ENCODE peak calls at places on chromosomes 5 and 9, in eight cellular contexts. T is GM10248, S is mesothelial cell of epicardium, M is cardiac fibroblast, D is astrocyte of the cerebellum, B is HCT116, P is foreskin fibroblast, K is cardiac muscle cell. C is an unnamed sample.

GRCh38 chr9:27792971-27793689 is 219.8 kb upstream of the C9orf72 start:
- DNase-seq in T (no peak), S (no peak), M (no peak), D (no peak), B (no peak), P (no peak), K (no peak), C (no peak)

GRCh38 chr5:55601209-55601618 is 66.5 kb upstream of the PLPP1 start:
- DNase-seq in T (no peak), S (no peak), M (peak; percentile 95), D (peak; percentile 46), B (no peak), P (peak; percentile 91), K (peak; percentile 32), C (no peak)

GRCh38 chr5:141657937-141658545 is 6.8 kb upstream of the FCHSD1 start:
- DNase-seq in T (peak; percentile 56), S (no peak), M (peak; percentile 62), D (peak; percentile 70), B (peak; percentile 56), P (peak; percentile 94), K (no peak), C (no peak)

GRCh38 chr5:158320178-158320674 is 461.3 kb upstream of the CLINT1 start:
- DNase-seq in T (no peak), S (no peak), M (no peak), D (no peak), B (no peak), P (no peak), K (peak; percentile 5), C (no peak)

GRCh38 chr5:129271309-129271708 is 176.8 kb downstream of the ISOC1 start:
- DNase-seq in T (no peak), S (no peak), M (peak; percentile 77), D (no peak), B (peak; percentile 19), P (peak; percentile 38), K (peak; percentile 58), C (no peak)

GRCh38 chr5:141511771-141512325 is 23.0 kb downstream of the PCDHGC5 start:
- DNase-seq in T (no peak), S (no peak), M (no peak), D (no peak), B (no peak), P (no peak), K (no peak), C (no peak)

GRCh38 chr5:159459951-159460538 is 129.8 kb upstream of the IL12B start:
- DNase-seq in T (no peak), S (no peak), M (no peak), D (peak; percentile 66), B (no peak), P (peak; percentile 44), K (no peak), C (no peak)

GRCh38 chr9:17509698-17510097 is 69.2 kb upstream of the SH3GL2 start:
- DNase-seq in T (no peak), S (no peak), M (no peak), D (no peak), B (no peak), P (peak; percentile 4), K (no peak), C (no peak)

GRCh38 chr9:130128251-130128650 is 44.0 kb upstream of the NCS1 start:
- DNase-seq in T (no peak), S (no peak), M (no peak), D (no peak), B (no peak), P (peak; percentile 26), K (no peak), C (peak; percentile 72)

GRCh38 chr5:53430618-53431252 is 49.7 kb upstream of the FST start:
- DNase-seq in T (no peak), S (no peak), M (peak; percentile 83), D (no peak), B (peak; percentile 53), P (peak; percentile 90), K (peak; percentile 19), C (no peak)

GRCh38 chr9:93822229-93822628 is 132.9 kb downstream of the BARX1 start:
- DNase-seq in T (no peak), S (no peak), M (no peak), D (no peak), B (no peak), P (no peak), K (no peak), C (no peak)

GRCh38 chr9:109014267-109015025 is 1.1 kb upstream of the CTNNAL1 start:
- DNase-seq in T (no peak), S (no peak), M (peak; percentile 88), D (peak; percentile 22), B (no peak), P (peak; percentile 66), K (peak; percentile 43), C (no peak)

GRCh38 chr9:136629879-136630661 is 32.6 kb upstream of the EGFL7 start:
- DNase-seq in T (peak; percentile 81), S (peak; percentile 60), M (peak; percentile 63), D (no peak), B (no peak), P (peak; percentile 63), K (peak; percentile 80), C (peak; percentile 75)

GRCh38 chr9:35748858-35749514 is at the start of the genes GBA2 and RGP1:
- DNase-seq in T (peak; percentile 87), S (peak; percentile 42), M (peak; percentile 74), D (no peak), B (peak; percentile 42), P (peak; percentile 89), K (peak; percentile 91), C (peak; percentile 67)

GRCh38 chr9:136212345-136212950 is 7.5 kb upstream of the LHX3 start:
- DNase-seq in T (no peak), S (no peak), M (no peak), D (no peak), B (no peak), P (no peak), K (no peak), C (no peak)

GRCh38 chr9:96187108-96187695 is 114.8 kb downstream of the HSD17B3 start:
- DNase-seq in T (no peak), S (no peak), M (no peak), D (no peak), B (no peak), P (no peak), K (no peak), C (no peak)

GRCh38 chr5:172849636-172850453 is 15.8 kb downstream of the ERGIC1 start:
- DNase-seq in T (peak; percentile 48), S (no peak), M (no peak), D (no peak), B (no peak), P (no peak), K (no peak), C (no peak)

DNA sequence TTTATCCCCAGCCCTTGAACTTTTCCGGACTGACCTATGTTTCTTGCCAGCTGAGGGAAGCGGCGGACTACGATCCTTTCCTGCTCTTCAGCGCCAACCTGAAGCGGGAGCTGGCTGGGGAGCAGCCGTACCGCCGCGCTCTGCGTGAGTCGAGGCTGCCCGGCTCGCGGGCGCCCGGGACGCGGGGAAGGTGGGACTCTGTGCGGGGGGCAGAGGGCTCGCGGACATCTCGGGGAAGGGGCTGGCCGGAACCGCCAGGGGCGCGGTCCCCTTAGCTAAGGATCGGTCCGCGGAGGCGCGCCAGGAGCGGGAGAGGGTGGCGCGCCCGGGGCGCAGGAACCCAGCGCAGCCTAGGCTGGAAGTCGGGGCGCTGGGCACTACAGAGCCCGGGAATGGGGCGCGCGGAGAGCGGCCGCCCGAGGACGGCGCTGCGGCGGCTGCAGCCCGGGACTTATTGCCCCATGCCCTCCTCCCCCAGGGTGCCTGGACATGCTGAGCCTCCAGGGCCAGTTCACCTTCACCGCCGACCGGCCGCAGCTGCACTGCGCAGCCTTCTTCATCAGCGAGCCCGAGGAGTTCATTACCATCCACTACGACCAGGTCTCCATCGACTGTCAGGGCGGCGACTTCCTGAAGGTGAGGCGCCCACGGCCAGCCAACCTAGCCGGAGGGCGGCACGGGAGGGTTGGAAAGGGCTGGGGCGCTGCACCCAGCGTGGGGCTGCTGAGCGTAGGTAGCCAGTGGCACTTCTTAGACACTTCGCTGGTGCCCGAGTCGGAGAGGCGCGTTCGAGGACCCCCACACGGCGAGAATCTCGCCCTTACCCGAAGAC is 922 bp downstream of the CRHBP start:
- DNase-seq in T (no peak), S (peak; percentile 21), M (peak; percentile 25), D (no peak), B (no peak), P (peak; percentile 67), K (peak; percentile 53), C (no peak)
- TF ChIP-seq CTCF in T (no peak), S (no peak), M (no peak), D (peak; percentile 17), B (no peak), P (no peak), K (no peak), C (no peak)

GRCh38 chr9:38278931-38279532 is 113.5 kb upstream of the ALDH1B1 start:
- DNase-seq in T (no peak), S (no peak), M (no peak), D (no peak), B (no peak), P (no peak), K (no peak), C (no peak)
- TF ChIP-seq CTCF in T (no peak), S (no peak), M (no peak), D (no peak), B (no peak), P (no peak), K (no peak), C (no peak)

GRCh38 chr5:31194458-31194808 is 947 bp downstream of the CDH6 start:
- DNase-seq in T (no peak), S (no peak), M (peak; percentile 20), D (no peak), B (no peak), P (peak; percentile 38), K (peak; percentile 23), C (no peak)

GRCh38 chr5:31193591-31194457 is at the start of gene CDH6:
- DNase-seq in T (no peak), S (peak; percentile 25), M (peak; percentile 46), D (no peak), B (no peak), P (peak; percentile 59), K (peak; percentile 71), C (no peak)

GRCh38 chr5:31197183-31197582 is 3.7 kb downstream of the CDH6 start:
- DNase-seq in T (no peak), S (no peak), M (peak; percentile 64), D (no peak), B (no peak), P (no peak), K (no peak), C (no peak)

GRCh38 chr5:31194892-31195291 is 1.4 kb downstream of the CDH6 start:
- DNase-seq in T (no peak), S (no peak), M (no peak), D (no peak), B (no peak), P (no peak), K (no peak), C (no peak)

DNA sequence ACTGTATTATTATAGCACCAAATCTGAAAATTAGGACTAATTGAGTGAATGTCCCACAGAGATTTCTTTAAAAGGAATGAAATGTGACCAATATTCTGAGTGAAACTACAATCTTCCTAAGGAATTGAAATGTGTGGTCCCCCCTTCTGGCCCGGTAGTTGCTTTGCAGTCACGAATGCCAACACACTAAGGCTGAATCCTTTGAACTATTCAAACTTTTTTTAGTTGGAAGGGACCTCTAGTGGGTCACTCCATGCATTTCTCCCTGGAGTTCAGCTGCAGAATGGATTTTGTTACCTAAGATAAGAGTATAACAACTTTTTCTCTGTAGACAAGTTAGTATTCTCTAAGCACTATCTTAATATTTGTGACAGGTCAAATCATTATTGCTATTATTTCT is 2.8 kb downstream of the CDH6 start:
- DNase-seq in T (no peak), S (no peak), M (peak; percentile 30), D (peak; percentile 59), B (no peak), P (no peak), K (peak; percentile 30), C (no peak)
- TF ChIP-seq CTCF in T (no peak), S (no peak), M (no peak), D (peak; percentile 69), B (no peak), P (peak; percentile 17), K (no peak), C (no peak)

GRCh38 chr5:122492675-122493074 is 180.6 kb downstream of the SNCAIP start:
- DNase-seq in T (no peak), S (no peak), M (no peak), D (no peak), B (peak; percentile 24), P (peak; percentile 21), K (no peak), C (no peak)
- TF ChIP-seq CTCF in T (peak; percentile 17), S (no peak), M (peak; percentile 13), D (peak; percentile 37), B (peak; percentile 49), P (peak; percentile 27), K (peak; percentile 29), C (no peak)

C was measured in natural killer cell.